ENCODE peak calls at places on chromosomes 7 and 10, in seven cellular contexts. K is AG04450, H is body of pancreas, U is type B pancreatic cell, B is BJ, D is neural crest cell, O is AG04449. X is an unnamed sample.
A peak's percentile ranks its signal among the peaks of the same experiment; 100 is the strongest.

GRCh38 chr7:155857141-155857540 is 44.9 kb upstream of the SHH start:
- DNase-seq in K (no peak), H (no peak), U (peak; percentile 7), B (no peak), D (no peak), O (no peak), X (no peak)

GRCh38 chr7:101411477-101411954 is 48.8 kb downstream of the COL26A1 start:
- DNase-seq in K (no peak), H (no peak), U (no peak), B (no peak), D (no peak), O (no peak), X (no peak)

GRCh38 chr7:22207724-22208225 is 149.2 kb downstream of the RAPGEF5 start:
- DNase-seq in K (no peak), H (no peak), U (no peak), B (no peak), D (no peak), O (no peak), X (no peak)

GRCh38 chr10:120599202-120599724 is 142.2 kb downstream of the PLPP4 start:
- DNase-seq in K (no peak), H (no peak), U (no peak), B (no peak), D (no peak), O (no peak), X (no peak)

GRCh38 chr7:13834328-13834761 is 155.1 kb downstream of the ETV1 start:
- DNase-seq in K (no peak), H (no peak), U (no peak), B (no peak), D (no peak), O (no peak), X (no peak)

GRCh38 chr7:116236020-116236630 is 25.8 kb downstream of the TES start:
- DNase-seq in K (no peak), H (peak; percentile 56), U (no peak), B (no peak), D (peak; percentile 33), O (no peak), X (no peak)

GRCh38 chr10:69241575-69241974 is 21.4 kb downstream of the HKDC1 start:
- DNase-seq in K (no peak), H (no peak), U (no peak), B (no peak), D (no peak), O (no peak), X (no peak)

GRCh38 chr10:7507887-7508726 is 97.3 kb upstream of the SFMBT2 start:
- DNase-seq in K (no peak), H (no peak), U (no peak), B (no peak), D (no peak), O (no peak), X (no peak)

GRCh38 chr7:80884511-80885195 is 34.2 kb downstream of the SEMA3C start:
- DNase-seq in K (no peak), H (no peak), U (no peak), B (no peak), D (no peak), O (no peak), X (no peak)

GRCh38 chr7:731440-732085 is 4.5 kb upstream of the PRKAR1B start:
- DNase-seq in K (no peak), H (no peak), U (no peak), B (no peak), D (no peak), O (no peak), X (no peak)

GRCh38 chr10:13162013-13162364 is 631 bp downstream of the MCM10 start:
- DNase-seq in K (no peak), H (no peak), U (no peak), B (no peak), D (peak; percentile 7), O (no peak), X (no peak)

GRCh38 chr10:24618401-24618800 is 105.3 kb downstream of the ARHGAP21 start:
- DNase-seq in K (no peak), H (no peak), U (no peak), B (no peak), D (no peak), O (no peak), X (no peak)

GRCh38 chr10:110779489-110779888 is 92.2 kb upstream of the PDCD4 start:
- DNase-seq in K (no peak), H (no peak), U (no peak), B (no peak), D (no peak), O (no peak), X (no peak)

GRCh38 chr10:71704816-71705215 is 14.8 kb downstream of the C10orf105 start:
- DNase-seq in K (no peak), H (no peak), U (no peak), B (no peak), D (no peak), O (no peak), X (no peak)

GRCh38 chr7:90222811-90223725 is 11.5 kb downstream of the STEAP2 start:
- DNase-seq in K (peak; percentile 56), H (no peak), U (no peak), B (peak; percentile 20), D (no peak), O (no peak), X (no peak)

GRCh38 chr10:95485445-95485844 is 75.7 kb downstream of the SORBS1 start:
- DNase-seq in K (no peak), H (no peak), U (no peak), B (no peak), D (no peak), O (no peak), X (no peak)

GRCh38 chr10:10359263-10359662 is 658.4 kb upstream of the CELF2 start:
- DNase-seq in K (no peak), H (no peak), U (no peak), B (no peak), D (no peak), O (no peak), X (no peak)

GRCh38 chr10:119207713-119208552 is 562 bp downstream of the GRK5 start:
- DNase-seq in K (no peak), H (peak; percentile 33), U (peak; percentile 76), B (no peak), D (peak; percentile 53), O (no peak), X (no peak)

GRCh38 chr10:119208553-119208940 is 1.2 kb downstream of the GRK5 start:
- DNase-seq in K (no peak), H (no peak), U (no peak), B (no peak), D (no peak), O (no peak), X (no peak)

GRCh38 chr10:119210633-119211032 is 3.3 kb downstream of the GRK5 start:
- DNase-seq in K (no peak), H (no peak), U (no peak), B (no peak), D (no peak), O (no peak), X (no peak)

GRCh38 chr10:119209736-119210355 is 2.5 kb downstream of the GRK5 start:
- DNase-seq in K (no peak), H (no peak), U (no peak), B (no peak), D (no peak), O (no peak), X (no peak)

GRCh38 chr10:119209050-119209735 is 1.8 kb downstream of the GRK5 start:
- DNase-seq in K (no peak), H (peak; percentile 48), U (peak; percentile 77), B (no peak), D (peak; percentile 73), O (no peak), X (peak; percentile 71)
- TF ChIP-seq CTCF in K (peak; percentile 92), H (peak; percentile 67), U (peak; percentile 88), B (peak; percentile 91), D (peak; percentile 84), O (peak; percentile 94), X (peak; percentile 91)

GRCh38 chr7:130063036-130063435 is 7.3 kb upstream of the KLHDC10 start:
- DNase-seq in K (no peak), H (peak; percentile 57), U (no peak), B (no peak), D (peak; percentile 82), O (no peak), X (peak; percentile 27)
- TF ChIP-seq CTCF in K (peak; percentile 76), H (peak; percentile 54), U (peak; percentile 86), B (peak; percentile 84), D (peak; percentile 77), O (peak; percentile 71), X (peak; percentile 62)

GRCh38 chr7:12684733-12685132 is 2.7 kb upstream of the ARL4A start:
- DNase-seq in K (no peak), H (no peak), U (no peak), B (no peak), D (no peak), O (no peak), X (no peak)

GRCh38 chr7:12684186-12684585 is 3.2 kb upstream of the ARL4A start:
- DNase-seq in K (no peak), H (no peak), U (no peak), B (no peak), D (no peak), O (no peak), X (no peak)

GRCh38 chr7:12685550-12685949 is 1.9 kb upstream of the ARL4A start:
- DNase-seq in K (no peak), H (peak; percentile 37), U (no peak), B (no peak), D (peak; percentile 49), O (no peak), X (no peak)

GRCh38 chr7:12686234-12686893 is 1.1 kb upstream of the ARL4A start:
- DNase-seq in K (peak; percentile 49), H (peak; percentile 94), U (peak; percentile 96), B (peak; percentile 41), D (peak; percentile 93), O (peak; percentile 36), X (peak; percentile 93)

DNA sequence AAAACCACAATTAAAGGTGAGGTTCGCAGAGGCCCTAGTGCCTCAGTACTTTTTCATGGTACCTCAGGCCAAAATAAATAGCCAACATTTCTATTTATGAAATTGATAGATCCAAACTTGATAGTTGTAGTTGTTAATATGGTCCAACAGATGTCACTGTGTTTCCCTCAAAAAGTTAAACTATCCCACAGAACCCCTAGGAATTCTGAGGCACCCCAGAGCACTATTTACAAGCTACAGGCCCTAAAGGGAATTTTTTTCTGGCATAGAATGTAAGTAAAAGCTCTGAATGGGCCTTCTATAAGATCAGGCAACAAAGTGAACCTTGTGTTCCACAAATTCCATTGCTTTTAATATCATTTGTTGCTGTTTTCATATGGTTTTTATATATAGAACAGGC is 3.8 kb upstream of the ARL4A start:
- DNase-seq in K (no peak), H (no peak), U (no peak), B (no peak), D (no peak), O (no peak), X (no peak)
- TF ChIP-seq CTCF in K (peak; percentile 54), H (peak; percentile 30), U (peak; percentile 70), B (peak; percentile 45), D (peak; percentile 54), O (peak; percentile 2), X (peak; percentile 37)

DNA sequence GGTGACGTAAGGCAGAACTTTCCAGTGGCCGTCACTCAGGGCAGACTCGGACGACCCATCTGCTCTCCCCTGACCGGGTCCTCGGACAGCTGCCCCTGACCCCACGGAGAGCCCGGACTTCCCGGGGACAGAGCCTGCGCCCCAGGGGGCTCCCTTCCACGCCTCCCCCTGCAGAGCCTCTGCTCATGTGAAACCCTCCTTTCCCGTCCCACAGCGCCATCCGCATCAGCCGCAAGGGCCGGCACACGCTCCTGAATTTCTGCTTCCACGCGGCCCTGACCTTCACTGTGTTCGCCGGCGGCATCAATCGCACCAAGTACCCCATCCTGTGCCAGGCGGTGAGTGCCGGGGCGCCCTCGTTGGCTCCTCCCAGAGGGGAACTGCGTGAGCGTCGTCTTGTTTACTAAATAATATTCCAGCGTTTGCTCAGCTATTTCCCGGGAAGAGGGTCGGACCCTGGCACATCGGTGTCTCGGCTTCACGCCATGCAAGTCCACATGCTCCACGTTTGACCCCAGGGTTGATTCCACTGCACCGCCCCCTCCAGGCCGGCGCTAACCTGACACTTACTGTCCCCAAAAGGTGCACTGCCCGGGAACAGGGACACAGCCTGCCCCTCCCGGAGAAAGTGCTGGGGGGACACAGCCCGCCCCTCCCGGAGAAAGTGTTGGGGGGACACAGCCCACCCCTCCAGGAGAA is 10.9 kb downstream of the ADGRA1 start:
- DNase-seq in K (no peak), H (no peak), U (no peak), B (no peak), D (no peak), O (no peak), X (no peak)
- TF ChIP-seq CTCF in K (no peak), H (no peak), U (peak; percentile 26), B (no peak), D (no peak), O (no peak), X (no peak)